ENCODE peak calls at places on chromosomes 16 and 17, in seven cellular contexts. Q is Kasumi-1, M is stomach, T is substantia nigra, J is amniotic stem cell, O is EL, B is astrocyte of the hippocampus. K is an unnamed sample.

GRCh38 chr17:75565066-75565465 is 22.5 kb upstream of the MYO15B start:
- DNase-seq in Q (no peak), M (no peak), T (no peak), J (no peak), O (peak; percentile 65), B (peak; percentile 50), K (no peak)

GRCh38 chr16:30731411-30731810 is 16.8 kb upstream of the PHKG2 start:
- DNase-seq in Q (no peak), M (no peak), T (no peak), J (no peak), O (no peak), B (peak; percentile 32), K (no peak)

GRCh38 chr17:37066322-37066905 is 117.7 kb downstream of the AATF start:
- DNase-seq in Q (no peak), M (no peak), T (no peak), J (no peak), O (no peak), B (no peak), K (no peak)

GRCh38 chr16:61228371-61228770 is 807.9 kb downstream of the CDH8 start:
- DNase-seq in Q (no peak), M (no peak), T (no peak), J (no peak), O (no peak), B (no peak), K (no peak)

GRCh38 chr16:67000384-67001158 is 12.2 kb downstream of the CES4A start:
- DNase-seq in Q (no peak), M (peak; percentile 75), T (peak; percentile 82), J (no peak), O (peak; percentile 32), B (peak; percentile 42), K (peak; percentile 76)

GRCh38 chr16:55418586-55418985 is 60.4 kb upstream of the MMP2 start:
- DNase-seq in Q (no peak), M (no peak), T (no peak), J (no peak), O (no peak), B (peak; percentile 50), K (no peak)

GRCh38 chr16:72122916-72123315 is 29.3 kb downstream of the DHX38 start:
- DNase-seq in Q (no peak), M (no peak), T (no peak), J (no peak), O (no peak), B (no peak), K (no peak)

GRCh38 chr17:37741334-37742113 is 3.3 kb downstream of the HNF1B start:
- DNase-seq in Q (no peak), M (no peak), T (no peak), J (no peak), O (no peak), B (no peak), K (no peak)

GRCh38 chr17:80253631-80254395 is 6.8 kb upstream of the RNF213 start:
- DNase-seq in Q (no peak), M (no peak), T (no peak), J (no peak), O (no peak), B (no peak), K (no peak)

GRCh38 chr16:35747658-35748455 is 2288.4 kb downstream of the TP53TG3F start:
- DNase-seq in Q (no peak), M (no peak), T (no peak), J (no peak), O (no peak), B (no peak), K (no peak)

GRCh38 chr17:80991645-80992076 is at the start of gene CHMP6:
- DNase-seq in Q (peak; percentile 69), M (peak; percentile 79), T (peak; percentile 75), J (peak; percentile 21), O (peak; percentile 72), B (peak; percentile 93), K (peak; percentile 76)

GRCh38 chr16:67526149-67526732 is 2.4 kb upstream of the RIPOR1 start:
- DNase-seq in Q (no peak), M (no peak), T (no peak), J (no peak), O (peak; percentile 58), B (peak; percentile 55), K (no peak)

GRCh38 chr17:34420254-34420766 is 57.3 kb upstream of the CCL1 start:
- DNase-seq in Q (peak; percentile 72), M (peak; percentile 68), T (peak; percentile 20), J (no peak), O (peak; percentile 55), B (peak; percentile 81), K (peak; percentile 85)

GRCh38 chr16:11133344-11133921 is 122.6 kb downstream of the SOCS1 start:
- DNase-seq in Q (no peak), M (peak; percentile 94), T (no peak), J (peak; percentile 84), O (peak; percentile 97), B (peak; percentile 96), K (peak; percentile 69)

GRCh38 chr17:66960623-66961022 is 3.9 kb upstream of the CACNG4 start:
- DNase-seq in Q (no peak), M (no peak), T (no peak), J (no peak), O (no peak), B (peak; percentile 73), K (no peak)

GRCh38 chr17:72967963-72968585 is 124.4 kb downstream of the SLC39A11 start:
- DNase-seq in Q (no peak), M (no peak), T (no peak), J (no peak), O (peak; percentile 50), B (no peak), K (no peak)

GRCh38 chr16:85573696-85574641 is 39.2 kb upstream of the GSE1 start:
- DNase-seq in Q (peak; percentile 26), M (no peak), T (peak; percentile 66), J (no peak), O (peak; percentile 36), B (peak; percentile 91), K (peak; percentile 87)

GRCh38 chr17:73949903-73950302 is 253.6 kb upstream of the RPL38 start:
- DNase-seq in Q (no peak), M (no peak), T (no peak), J (no peak), O (no peak), B (no peak), K (no peak)

GRCh38 chr16:54080524-54081008 is 206.0 kb downstream of the IRX3 start:
- DNase-seq in Q (no peak), M (peak; percentile 35), T (no peak), J (peak; percentile 80), O (peak; percentile 94), B (peak; percentile 94), K (peak; percentile 25)

GRCh38 chr17:51128089-51128488 is 7.4 kb upstream of the SPAG9 start:
- DNase-seq in Q (no peak), M (no peak), T (no peak), J (no peak), O (no peak), B (no peak), K (no peak)

GRCh38 chr16:12319464-12320030 is 343.0 kb downstream of the SNX29 start:
- DNase-seq in Q (no peak), M (peak; percentile 28), T (no peak), J (no peak), O (no peak), B (no peak), K (no peak)

GRCh38 chr16:52099382-52099781 is 447.6 kb downstream of the TOX3 start:
- DNase-seq in Q (no peak), M (no peak), T (no peak), J (no peak), O (no peak), B (no peak), K (no peak)

GRCh38 chr17:38730526-38731379 is 612 bp downstream of the CISD3 start:
- DNase-seq in Q (peak; percentile 55), M (peak; percentile 95), T (peak; percentile 41), J (no peak), O (peak; percentile 79), B (peak; percentile 73), K (peak; percentile 90)

K was measured in testis.